ENCODE peak calls at places on chromosomes 16 and 17, in seven cellular contexts. B is CD8-positive, alpha-beta T cell; F is heart right ventricle; O is IMR-90; X is MM.1S; N is CD4-positive, CD25-positive, alpha-beta regulatory T cell; J is HCT116. L is an unnamed sample. For H3K4me1, the result is how much of the 10 kb centered on the place peaks cover.

GRCh38 chr16:85151603-85152413 is 39.5 kb upstream of the CIBAR2 start:
- DNase-seq in B (no peak), F (peak), O (peak), X (no peak), N (no peak), J (no peak), L (no peak)

GRCh38 chr17:68561319-68561718 is 39.8 kb downstream of the FAM20A start:
- DNase-seq in B (no peak), F (no peak), O (no peak), X (no peak), N (no peak), J (no peak), L (no peak)

GRCh38 chr16:19749571-19750080 is 31.6 kb downstream of the IQCK start:
- DNase-seq in B (no peak), F (no peak), O (no peak), X (no peak), N (no peak), J (no peak), L (no peak)

GRCh38 chr16:71426069-71426879 is 15.6 kb downstream of the TLE7 start:
- DNase-seq in B (no peak), F (no peak), O (peak), X (no peak), N (peak), J (peak), L (no peak)

GRCh38 chr17:30323262-30323894 is 10.5 kb downstream of the TMIGD1 start:
- DNase-seq in B (peak), F (no peak), O (no peak), X (no peak), N (no peak), J (no peak), L (peak)

GRCh38 chr17:70434536-70435490 is 265.5 kb downstream of the KCNJ2 start:
- DNase-seq in B (no peak), F (no peak), O (no peak), X (no peak), N (no peak), J (no peak), L (no peak)

GRCh38 chr16:84729716-84730320 is 30.0 kb downstream of the USP10 start:
- DNase-seq in B (no peak), F (no peak), O (peak), X (no peak), N (no peak), J (no peak), L (no peak)

GRCh38 chr17:67999291-67999911 is 3.1 kb upstream of the C17orf58 start:
- DNase-seq in B (no peak), F (no peak), O (peak), X (no peak), N (no peak), J (no peak), L (no peak)

GRCh38 chr17:45837187-45837586 is 7.5 kb upstream of the SPPL2C start:
- DNase-seq in B (no peak), F (no peak), O (no peak), X (no peak), N (no peak), J (no peak), L (no peak)

GRCh38 chr17:40540448-40540847 is 24.8 kb downstream of the CCR7 start:
- DNase-seq in B (no peak), F (no peak), O (no peak), X (no peak), N (peak), J (no peak), L (no peak)

GRCh38 chr17:40541060-40541872 is 24.0 kb downstream of the CCR7 start:
- DNase-seq in B (peak), F (no peak), O (no peak), X (no peak), N (peak), J (no peak), L (no peak)

GRCh38 chr17:40539711-40540411 is 25.4 kb downstream of the CCR7 start:
- DNase-seq in B (no peak), F (no peak), O (no peak), X (no peak), N (no peak), J (no peak), L (no peak)

GRCh38 chr17:40542562-40543411 is 22.5 kb downstream of the CCR7 start:
- DNase-seq in B (no peak), F (peak), O (peak), X (no peak), N (no peak), J (no peak), L (no peak)

DNA sequence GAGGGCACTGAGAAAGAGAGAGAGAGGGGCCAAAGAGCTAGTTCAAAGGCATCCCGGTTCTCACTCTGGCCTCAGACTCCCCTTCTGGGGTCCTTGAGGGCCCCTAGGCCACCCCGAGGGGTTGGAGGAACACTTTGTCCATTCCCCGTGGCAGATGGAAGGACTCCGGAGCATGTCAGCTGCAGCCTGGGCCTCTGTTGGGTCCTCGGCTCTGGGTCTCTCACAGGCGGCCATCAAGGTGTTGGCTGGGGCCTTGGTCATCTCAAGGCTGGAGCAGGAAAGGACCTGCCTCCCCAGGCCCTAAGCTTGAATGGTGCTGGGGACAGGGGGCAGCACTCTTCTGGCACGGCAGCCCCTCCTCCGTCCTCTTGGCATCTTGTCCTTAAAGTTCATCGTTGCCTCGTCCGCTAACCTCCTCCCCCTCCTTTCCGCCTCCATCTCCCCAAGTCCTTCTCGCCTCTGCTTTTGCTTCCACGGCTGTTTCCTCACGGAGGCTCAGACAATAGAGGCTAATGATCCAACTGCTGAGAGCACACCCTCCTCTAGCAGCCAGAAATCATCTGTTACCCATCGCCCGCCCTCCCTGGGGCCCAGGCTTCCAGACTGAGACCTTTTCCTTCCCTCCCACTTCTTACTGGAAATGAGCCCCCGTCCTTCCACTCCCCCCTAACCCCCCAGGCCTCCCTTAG is 23.3 kb downstream of the CCR7 start:
- DNase-seq in B (no peak), F (peak), O (no peak), X (no peak), N (no peak), J (no peak), L (no peak)
- H3K4me1 ChIP-seq in B (half or more), F (half or more), O (under half), X (under half), N (half or more), J (under half), L (half or more)

GRCh38 chr17:79008666-79009387 is 737 bp downstream of the CANT1 start:
- DNase-seq in B (no peak), F (no peak), O (no peak), X (no peak), N (no peak), J (no peak), L (no peak)

GRCh38 chr17:79009397-79010303 is at the start of gene CANT1:
- DNase-seq in B (peak), F (peak), O (peak), X (peak), N (peak), J (peak), L (peak)

GRCh38 chr17:79006794-79007503 is 2.6 kb downstream of the CANT1 start:
- DNase-seq in B (no peak), F (no peak), O (no peak), X (no peak), N (no peak), J (no peak), L (no peak)

GRCh38 chr17:79006001-79006400 is 3.6 kb downstream of the CANT1 start:
- DNase-seq in B (no peak), F (no peak), O (no peak), X (no peak), N (no peak), J (no peak), L (no peak)

DNA sequence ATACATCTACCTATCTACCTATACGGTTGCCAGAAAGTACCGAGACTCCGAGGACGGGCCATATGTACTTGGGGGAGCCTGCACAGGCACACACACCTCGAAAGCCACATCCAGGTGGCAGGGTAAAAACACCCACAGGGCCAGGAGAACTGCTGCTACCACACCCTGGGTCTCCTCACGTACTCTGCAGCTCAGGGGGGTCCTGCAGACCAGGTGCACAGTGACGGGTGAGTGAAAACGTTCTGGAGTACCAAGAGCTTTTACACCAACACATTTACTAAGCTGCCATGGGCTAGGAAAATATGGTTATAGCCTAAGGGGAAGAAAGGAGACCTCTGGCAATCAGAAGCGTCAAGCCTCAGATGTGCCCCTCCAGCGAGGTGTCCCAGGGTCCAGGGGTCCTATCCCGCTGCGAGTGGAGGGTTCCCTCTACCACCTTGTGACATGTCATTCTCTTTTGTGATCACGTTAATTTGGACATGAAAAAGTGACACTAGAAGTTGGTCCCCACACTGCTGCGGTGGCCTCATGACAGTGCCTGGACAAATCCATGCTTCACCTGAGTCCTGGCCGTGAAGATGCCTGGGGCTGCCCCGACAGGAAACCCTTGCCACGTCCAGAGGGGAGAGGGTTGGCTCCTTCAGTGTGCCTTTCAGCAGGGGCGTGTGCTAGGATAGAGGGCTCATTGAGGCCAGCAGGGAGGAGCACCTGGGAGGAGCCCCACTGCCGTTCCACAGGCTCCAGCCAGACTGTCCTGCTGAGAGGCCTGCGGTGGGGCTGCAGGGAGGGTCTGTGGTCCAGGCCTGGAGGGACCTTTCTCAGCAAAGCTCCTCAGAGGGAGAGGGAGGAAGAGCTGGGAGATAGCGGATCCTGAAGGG is 1.8 kb downstream of the CANT1 start:
- DNase-seq in B (no peak), F (no peak), O (no peak), X (no peak), N (peak), J (no peak), L (no peak)
- H3K4me1 ChIP-seq in B (under half), F (under half), O (under half), X (under half), N (under half), J (under half), L (under half)

GRCh38 chr17:521561-522325 is 169.1 kb upstream of the RPH3AL start:
- DNase-seq in B (no peak), F (no peak), O (no peak), X (no peak), N (no peak), J (no peak), L (no peak)
- H3K4me1 ChIP-seq in B (under half), F (under half), O (under half), X (under half), N (under half), J (under half), L (under half)

GRCh38 chr17:75875940-75876189 is 2.5 kb downstream of the TRIM47 start:
- DNase-seq in B (no peak), F (peak), O (no peak), X (no peak), N (no peak), J (no peak), L (no peak)

GRCh38 chr17:75877752-75878173 is 618 bp downstream of the TRIM47 start:
- DNase-seq in B (peak), F (peak), O (peak), X (peak), N (peak), J (no peak), L (peak)

GRCh38 chr17:75876938-75877751 is 1.2 kb downstream of the TRIM47 start:
- DNase-seq in B (no peak), F (peak), O (peak), X (peak), N (peak), J (peak), L (no peak)

GRCh38 chr17:75875182-75875939 is 3.0 kb downstream of the TRIM47 start:
- DNase-seq in B (no peak), F (peak), O (no peak), X (no peak), N (no peak), J (no peak), L (no peak)

GRCh38 chr17:75876190-75876937 is 2.0 kb downstream of the TRIM47 start:
- DNase-seq in B (peak), F (no peak), O (no peak), X (peak), N (peak), J (peak), L (peak)
- H3K4me1 ChIP-seq in B (under half), F (under half), O (under half), X (under half), N (half or more), J (half or more), L (under half)

GRCh38 chr16:2031081-2031577 is 4.4 kb downstream of the NHERF2 start:
- DNase-seq in B (no peak), F (peak), O (no peak), X (no peak), N (no peak), J (no peak), L (no peak)

GRCh38 chr16:2032285-2033056 is 5.8 kb downstream of the NHERF2 start:
- DNase-seq in B (no peak), F (no peak), O (peak), X (no peak), N (no peak), J (no peak), L (no peak)

GRCh38 chr16:2034695-2035430 is 8.2 kb downstream of the NHERF2 start:
- DNase-seq in B (no peak), F (peak), O (no peak), X (no peak), N (no peak), J (no peak), L (no peak)

GRCh38 chr16:2035431-2036199 is 8.9 kb downstream of the NHERF2 start:
- DNase-seq in B (no peak), F (peak), O (peak), X (no peak), N (no peak), J (no peak), L (no peak)

GRCh38 chr16:2033057-2033911 is 6.6 kb downstream of the NHERF2 start:
- DNase-seq in B (no peak), F (peak), O (peak), X (no peak), N (no peak), J (no peak), L (no peak)
- H3K4me1 ChIP-seq in B (under half), F (half or more), O (half or more), X (under half), N (under half), J (under half), L (under half)

L was measured in naive thymus-derived CD4-positive, alpha-beta T cell.